ENCODE peak calls at places on chromosomes 13 and 19, in four cellular contexts. L, M, W and U are unnamed samples.
A peak's percentile ranks its signal among the peaks of the same experiment; 100 is the strongest.

GRCh38 chr13:102033719-102034446 is 368.0 kb downstream of the FGF14 start:
- DNase-seq in L (no peak), M (no peak), W (no peak), U (no peak)

GRCh38 chr13:41212881-41213280 is 18.5 kb upstream of the KBTBD7 start:
- DNase-seq in L (no peak), M (no peak), W (no peak), U (no peak)

GRCh38 chr19:20482721-20483120 is 82.9 kb downstream of the ZNF737 start:
- DNase-seq in L (no peak), M (no peak), W (no peak), U (peak; percentile 45)

GRCh38 chr13:35917252-35917941 is 213.8 kb downstream of the DCLK1 start:
- DNase-seq in L (no peak), M (no peak), W (no peak), U (no peak)

GRCh38 chr19:53158119-53158656 is 665 bp downstream of the ZNF347 start:
- DNase-seq in L (peak; percentile 66), M (no peak), W (no peak), U (peak; percentile 39)

GRCh38 chr13:23567792-23568480 is 2.3 kb upstream of the TNFRSF19 start:
- DNase-seq in L (peak; percentile 85), M (no peak), W (no peak), U (peak; percentile 27)

GRCh38 chr13:22871248-22871647 is 309.5 kb upstream of the SGCG start:
- DNase-seq in L (no peak), M (no peak), W (no peak), U (no peak)

GRCh38 chr13:79354285-79354684 is 51.8 kb downstream of the RBM26 start:
- DNase-seq in L (no peak), M (no peak), W (no peak), U (no peak)

GRCh38 chr19:48806818-48807589 is 3.8 kb downstream of the BCAT2 start:
- DNase-seq in L (peak; percentile 72), M (peak; percentile 67), W (no peak), U (peak; percentile 66)

GRCh38 chr13:97242755-97243497 is 20.8 kb downstream of the MBNL2 start:
- DNase-seq in L (no peak), M (peak; percentile 23), W (no peak), U (no peak)

GRCh38 chr13:46089213-46089612 is 15.6 kb downstream of the CPB2 start:
- DNase-seq in L (no peak), M (no peak), W (no peak), U (no peak)

GRCh38 chr13:67043901-67044300 is 186.2 kb downstream of the PCDH9 start:
- DNase-seq in L (no peak), M (no peak), W (no peak), U (no peak)

GRCh38 chr19:49149652-49150105 is 5.5 kb downstream of the HRC start:
- DNase-seq in L (peak; percentile 86), M (peak; percentile 68), W (peak; percentile 38), U (peak; percentile 80)

GRCh38 chr19:33622505-33622808 is 704 bp downstream of the CHST8 start:
- DNase-seq in L (no peak), M (peak; percentile 52), W (no peak), U (no peak)